ENCODE peak calls at places on chromosomes 3 and 15, in seven cellular contexts. X is choroid plexus epithelial cell, Y is nucleus accumbens, S is GM13976, V is hippocampal formation, K is omental fat pad, G is T-helper 1 cell. F is an unnamed sample.

GRCh38 chr15:43237842-43238470 is 17.1 kb upstream of the EPB42 start:
- DNase-seq in X (no peak), Y (no peak), S (no peak), V (no peak), K (no peak), G (no peak), F (no peak)

GRCh38 chr3:84074767-84075166 is 884.0 kb upstream of the CADM2 start:
- DNase-seq in X (no peak), Y (no peak), S (no peak), V (no peak), K (no peak), G (no peak), F (no peak)

GRCh38 chr3:190562866-190563525 is 49.1 kb downstream of the IL1RAP start:
- DNase-seq in X (peak), Y (no peak), S (no peak), V (no peak), K (no peak), G (no peak), F (peak)

GRCh38 chr15:67998599-67999122 is 55.5 kb upstream of the PIAS1 start:
- DNase-seq in X (peak), Y (no peak), S (no peak), V (no peak), K (no peak), G (no peak), F (peak)

GRCh38 chr15:95556866-95557225 is 773.7 kb upstream of the NR2F2 start:
- DNase-seq in X (peak), Y (no peak), S (no peak), V (no peak), K (no peak), G (no peak), F (no peak)

GRCh38 chr15:68277131-68277604 is 377 bp upstream of the FEM1B start:
- DNase-seq in X (peak), Y (no peak), S (no peak), V (peak), K (no peak), G (no peak), F (no peak)

GRCh38 chr3:30535515-30535914 is 70.9 kb upstream of the TGFBR2 start:
- DNase-seq in X (no peak), Y (no peak), S (no peak), V (no peak), K (no peak), G (no peak), F (no peak)

GRCh38 chr3:46934508-46935167 is 41.9 kb downstream of the CCDC12 start:
- DNase-seq in X (peak), Y (no peak), S (no peak), V (no peak), K (no peak), G (no peak), F (no peak)

GRCh38 chr3:53269888-53270880 is 14.4 kb upstream of the TKT start:
- DNase-seq in X (peak), Y (peak), S (no peak), V (peak), K (no peak), G (no peak), F (peak)

GRCh38 chr3:156218353-156218744 is 98.0 kb downstream of the KCNAB1 start:
- DNase-seq in X (peak), Y (no peak), S (no peak), V (no peak), K (no peak), G (no peak), F (no peak)

GRCh38 chr15:87477759-87478687 is 778.5 kb downstream of the NTRK3 start:
- DNase-seq in X (peak), Y (peak), S (no peak), V (peak), K (peak), G (no peak), F (peak)

GRCh38 chr15:64634576-64635485 is 140.6 kb downstream of the RBPMS2 start:
- DNase-seq in X (no peak), Y (no peak), S (no peak), V (no peak), K (no peak), G (no peak), F (peak)

GRCh38 chr15:100873029-100873677 is 6.5 kb upstream of the ALDH1A3 start:
- DNase-seq in X (peak), Y (peak), S (peak), V (peak), K (peak), G (no peak), F (peak)

GRCh38 chr15:43492266-43492665 is 690 bp downstream of the TP53BP1 start:
- DNase-seq in X (no peak), Y (no peak), S (no peak), V (no peak), K (no peak), G (no peak), F (no peak)

GRCh38 chr3:120258009-120258408 is 27.0 kb downstream of the GPR156 start:
- DNase-seq in X (no peak), Y (no peak), S (no peak), V (no peak), K (no peak), G (no peak), F (no peak)

GRCh38 chr15:29596266-29596665 is 226.0 kb downstream of the TJP1 start:
- DNase-seq in X (peak), Y (no peak), S (no peak), V (no peak), K (no peak), G (no peak), F (no peak)

GRCh38 chr3:5079761-5080160 is 42.3 kb upstream of the ARL8B start:
- DNase-seq in X (no peak), Y (no peak), S (no peak), V (no peak), K (no peak), G (no peak), F (no peak)

GRCh38 chr3:12954891-12955650 is 113.7 kb upstream of the RPL32 start:
- DNase-seq in X (no peak), Y (peak), S (peak), V (no peak), K (no peak), G (no peak), F (peak)

GRCh38 chr15:40327338-40327917 is 3.9 kb downstream of the INAFM2 start:
- DNase-seq in X (no peak), Y (no peak), S (no peak), V (no peak), K (no peak), G (no peak), F (no peak)

GRCh38 chr15:38626443-38627050 is 61.9 kb upstream of the RASGRP1 start:
- DNase-seq in X (peak), Y (no peak), S (no peak), V (no peak), K (no peak), G (no peak), F (no peak)

GRCh38 chr3:170038434-170039110 is 777 bp downstream of the GPR160 start:
- DNase-seq in X (no peak), Y (no peak), S (peak), V (no peak), K (no peak), G (no peak), F (peak)

GRCh38 chr3:134079111-134079531 is 49.4 kb upstream of the SLCO2A1 start:
- DNase-seq in X (no peak), Y (no peak), S (no peak), V (no peak), K (no peak), G (no peak), F (no peak)

GRCh38 chr3:196686436-196686835 is 25.6 kb downstream of the CEP19 start:
- DNase-seq in X (peak), Y (no peak), S (no peak), V (no peak), K (no peak), G (no peak), F (no peak)

GRCh38 chr3:132595036-132595435 is 2.0 kb upstream of the ACKR4 start:
- DNase-seq in X (peak), Y (no peak), S (no peak), V (no peak), K (no peak), G (no peak), F (no peak)

GRCh38 chr3:98564282-98565005 is 29.0 kb downstream of the CPOX start:
- DNase-seq in X (no peak), Y (no peak), S (no peak), V (no peak), K (no peak), G (no peak), F (no peak)

GRCh38 chr15:92745845-92746271 is 90.3 kb upstream of the FAM174B start:
- DNase-seq in X (no peak), Y (no peak), S (no peak), V (no peak), K (no peak), G (no peak), F (no peak)

GRCh38 chr3:72242326-72242725 is 457.4 kb upstream of the PROK2 start:
- DNase-seq in X (no peak), Y (peak), S (no peak), V (peak), K (no peak), G (no peak), F (no peak)

GRCh38 chr3:25035511-25035910 is 392.6 kb upstream of the RARB start:
- DNase-seq in X (peak), Y (no peak), S (no peak), V (no peak), K (no peak), G (no peak), F (no peak)

GRCh38 chr3:192835818-192836468 is 81.7 kb downstream of the MB21D2 start:
- DNase-seq in X (peak), Y (no peak), S (no peak), V (no peak), K (no peak), G (no peak), F (no peak)

GRCh38 chr15:39582286-39582976 is 1.6 kb downstream of the THBS1 start:
- DNase-seq in X (peak), Y (no peak), S (no peak), V (no peak), K (no peak), G (no peak), F (no peak)

GRCh38 chr3:105773291-105773690 is 95.5 kb downstream of the CBLB start:
- DNase-seq in X (no peak), Y (no peak), S (no peak), V (no peak), K (no peak), G (no peak), F (no peak)

GRCh38 chr3:194364652-194365434 is 4.7 kb downstream of the LRRC15 start:
- DNase-seq in X (peak), Y (no peak), S (no peak), V (no peak), K (no peak), G (no peak), F (no peak)

GRCh38 chr3:122021037-122021436 is 1.0 kb downstream of the ILDR1 start:
- DNase-seq in X (no peak), Y (no peak), S (no peak), V (no peak), K (no peak), G (no peak), F (no peak)

GRCh38 chr3:170876537-170876936 is 6.5 kb upstream of the RPL22L1 start:
- DNase-seq in X (no peak), Y (no peak), S (no peak), V (no peak), K (no peak), G (no peak), F (no peak)

GRCh38 chr3:141331370-141332318 is 36.7 kb upstream of the ZBTB38 start:
- DNase-seq in X (peak), Y (no peak), S (no peak), V (no peak), K (peak), G (no peak), F (peak)

F was measured in Calu3.